ENCODE peak calls at places on chromosomes 13 and 19, in ten cellular contexts. Z is heart left ventricle; P is pancreas; M is ovary; I is CD8-positive, alpha-beta memory T cell; F is body of pancreas; H is CD4-positive, CD25-positive, alpha-beta regulatory T cell; J is astrocyte; S is tibial nerve; W is left ventricle myocardium inferior. D is an unnamed sample.

GRCh38 chr13:32969516-32969941 is 46.7 kb upstream of the KL start:
- DNase-seq in Z (peak; percentile 43), P (no peak), M (no peak), I (no peak), F (no peak), H (no peak), J (peak; percentile 25), S (peak; percentile 16), W (no peak), D (no peak)

GRCh38 chr13:43732726-43733125 is 54.0 kb downstream of the ENOX1 start:
- DNase-seq in Z (no peak), P (no peak), M (no peak), I (no peak), F (no peak), H (no peak), J (no peak), S (no peak), W (no peak), D (no peak)

GRCh38 chr19:2332341-2333026 is 4.0 kb downstream of the SPPL2B start:
- DNase-seq in Z (no peak), P (no peak), M (no peak), I (peak; percentile 44), F (no peak), H (peak; percentile 64), J (no peak), S (no peak), W (peak; percentile 38), D (no peak)

GRCh38 chr13:113849546-113849945 is 14.3 kb downstream of the GAS6 start:
- DNase-seq in Z (no peak), P (no peak), M (no peak), I (no peak), F (no peak), H (no peak), J (no peak), S (no peak), W (no peak), D (no peak)

GRCh38 chr13:74074723-74075122 is 59.5 kb downstream of the KLF12 start:
- DNase-seq in Z (no peak), P (no peak), M (no peak), I (no peak), F (no peak), H (no peak), J (peak; percentile 58), S (no peak), W (no peak), D (no peak)

GRCh38 chr19:33143897-33144405 is 12.0 kb downstream of the WDR88 start:
- DNase-seq in Z (peak; percentile 68), P (no peak), M (peak; percentile 73), I (peak; percentile 72), F (peak; percentile 67), H (peak; percentile 62), J (no peak), S (peak; percentile 60), W (peak; percentile 49), D (peak; percentile 77)

GRCh38 chr19:1826557-1827521 is 14.8 kb upstream of the ATP8B3 start:
- DNase-seq in Z (no peak), P (no peak), M (peak; percentile 84), I (no peak), F (no peak), H (no peak), J (no peak), S (no peak), W (no peak), D (no peak)

GRCh38 chr13:30898721-30899188 is 7.3 kb upstream of the MEDAG start:
- DNase-seq in Z (peak; percentile 41), P (no peak), M (no peak), I (no peak), F (no peak), H (no peak), J (peak; percentile 98), S (peak; percentile 67), W (no peak), D (no peak)

GRCh38 chr19:55099557-55100506 is 17.6 kb downstream of the PPP1R12C start:
- DNase-seq in Z (peak; percentile 66), P (no peak), M (no peak), I (peak; percentile 42), F (no peak), H (no peak), J (no peak), S (no peak), W (no peak), D (peak; percentile 47)
- H3K27ac ChIP-seq in Z (no peak overlapping the region), P (no peak overlapping the region), M (no peak overlapping the region), I (no peak overlapping the region), F (no peak overlapping the region), H (no peak overlapping the region), J (no peak overlapping the region), S (peak overlapping the region; percentile 38), W (peak overlapping the region; percentile 74), D (no peak overlapping the region)

DNA sequence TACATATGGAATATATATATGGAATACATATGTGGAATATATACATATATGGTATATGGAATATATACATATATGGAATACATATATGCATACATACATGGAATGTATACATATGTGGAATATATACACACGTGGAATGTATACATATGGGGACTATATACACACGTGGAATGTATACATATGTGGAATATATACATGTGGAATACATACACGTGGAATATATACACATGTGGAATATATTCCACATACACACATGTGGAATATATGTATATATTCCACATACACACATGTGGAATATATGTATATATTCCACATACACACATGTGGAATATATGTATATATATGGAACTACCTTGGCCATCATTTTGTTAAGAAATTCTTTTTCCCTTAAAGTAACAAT is 31.1 kb downstream of the ZNF571 start:
- DNase-seq in Z (no peak), P (no peak), M (no peak), I (no peak), F (no peak), H (no peak), J (no peak), S (no peak), W (no peak), D (no peak)
- H3K27ac ChIP-seq in Z (no peak overlapping the region), P (no peak overlapping the region), M (no peak overlapping the region), I (no peak overlapping the region), F (no peak overlapping the region), H (no peak overlapping the region), J (no peak overlapping the region), S (no peak overlapping the region), W (no peak overlapping the region), D (no peak overlapping the region)

GRCh38 chr13:97273341-97273831 is 51.3 kb downstream of the MBNL2 start:
- DNase-seq in Z (peak; percentile 39), P (no peak), M (no peak), I (no peak), F (no peak), H (no peak), J (no peak), S (no peak), W (no peak), D (no peak)
- H3K27ac ChIP-seq in Z (no peak overlapping the region), P (no peak overlapping the region), M (no peak overlapping the region), I (no peak overlapping the region), F (peak overlapping the region; percentile 38), H (no peak overlapping the region), J (peak overlapping the region; percentile 22), S (peak overlapping the region; percentile 52), W (peak overlapping the region; percentile 65), D (no peak overlapping the region)

GRCh38 chr13:21009036-21009435 is 52.4 kb downstream of the LATS2 start:
- DNase-seq in Z (no peak), P (no peak), M (no peak), I (no peak), F (no peak), H (no peak), J (no peak), S (no peak), W (no peak), D (no peak)

GRCh38 chr13:21005193-21005592 is 56.2 kb downstream of the LATS2 start:
- DNase-seq in Z (no peak), P (no peak), M (peak; percentile 60), I (no peak), F (no peak), H (no peak), J (no peak), S (no peak), W (no peak), D (no peak)

GRCh38 chr13:21010621-21011020 is 50.8 kb downstream of the LATS2 start:
- DNase-seq in Z (no peak), P (no peak), M (no peak), I (no peak), F (no peak), H (peak; percentile 42), J (no peak), S (no peak), W (no peak), D (peak; percentile 41)

GRCh38 chr13:21006141-21007005 is 55.0 kb downstream of the LATS2 start:
- DNase-seq in Z (no peak), P (no peak), M (no peak), I (no peak), F (no peak), H (no peak), J (no peak), S (no peak), W (no peak), D (no peak)

DNA sequence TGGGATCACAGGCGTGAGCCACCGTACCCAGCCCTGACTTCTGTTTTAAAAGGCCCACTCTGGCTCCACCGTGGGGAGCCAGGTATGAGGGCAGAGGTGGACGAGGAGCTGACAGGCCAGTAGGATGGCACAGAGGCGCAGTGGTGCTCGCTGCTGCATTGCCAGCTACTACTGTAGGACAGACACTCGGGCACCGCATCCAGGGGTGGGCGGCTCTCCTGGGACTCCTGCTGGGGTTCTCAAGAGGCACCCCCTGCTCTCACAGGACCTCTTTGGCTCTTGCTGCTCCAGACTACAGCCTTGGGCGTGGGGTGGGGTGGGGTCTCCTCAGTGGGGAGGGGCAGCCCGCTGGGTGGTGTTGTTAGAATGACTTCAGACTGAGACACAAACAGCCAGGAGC is 53.4 kb downstream of the LATS2 start:
- DNase-seq in Z (no peak), P (no peak), M (no peak), I (no peak), F (no peak), H (no peak), J (no peak), S (no peak), W (no peak), D (no peak)
- H3K27ac ChIP-seq in Z (no peak overlapping the region), P (no peak overlapping the region), M (no peak overlapping the region), I (no peak overlapping the region), F (no peak overlapping the region), H (no peak overlapping the region), J (no peak overlapping the region), S (no peak overlapping the region), W (no peak overlapping the region), D (no peak overlapping the region)

GRCh38 chr13:48161530-48162179 is 66.8 kb upstream of the MED4 start:
- DNase-seq in Z (peak; percentile 68), P (peak; percentile 61), M (no peak), I (no peak), F (peak; percentile 13), H (no peak), J (no peak), S (peak; percentile 55), W (peak; percentile 44), D (no peak)
- H3K27ac ChIP-seq in Z (peak overlapping the region; percentile 92), P (peak overlapping the region; percentile 47), M (no peak overlapping the region), I (no peak overlapping the region), F (peak overlapping the region; percentile 65), H (no peak overlapping the region), J (no peak overlapping the region), S (peak overlapping the region; percentile 85), W (peak overlapping the region; percentile 78), D (no peak overlapping the region)